ENCODE peak calls at places on chromosomes 13 and 19, in six cellular contexts. D, P, L, U, J and Y are unnamed samples.

GRCh38 chr19:48997972-48998371 is 4.3 kb downstream of the RUVBL2 start:
- DNase-seq in U (peak), P (peak), J (peak), D (no peak), L (peak), Y (peak)

GRCh38 chr13:44331912-44332840 is 41.4 kb upstream of the SERP2 start:
- DNase-seq in U (no peak), P (peak), L (peak), D (no peak), J (peak), Y (no peak)

GRCh38 chr13:20144141-20144850 is 16.6 kb downstream of the GJA3 start:
- DNase-seq in J (no peak), D (no peak), L (no peak), U (no peak), P (no peak), Y (no peak)

GRCh38 chr13:43991773-43992201 is 112.1 kb downstream of the LACC1 start:
- DNase-seq in P (no peak), L (no peak), D (no peak), U (no peak), J (no peak), Y (no peak)

GRCh38 chr13:40026174-40026585 is 370.7 kb downstream of the COG6 start:
- DNase-seq in P (peak), D (peak), J (no peak), U (no peak), L (no peak), Y (no peak)

GRCh38 chr19:57050863-57051262 is 68.9 kb upstream of the USP29 start:
- DNase-seq in L (no peak), D (no peak), U (no peak), J (no peak), P (no peak), Y (no peak)

GRCh38 chr19:56837892-56838679 is 2.4 kb downstream of the PEG3 start:
- DNase-seq in P (peak), L (peak), D (no peak), J (no peak), U (no peak), Y (no peak)

GRCh38 chr13:92407858-92408257 is 818.7 kb upstream of the GPC6 start:
- DNase-seq in D (no peak), U (no peak), L (no peak), P (no peak), J (no peak), Y (no peak)

GRCh38 chr13:113903361-113903760 is 39.5 kb upstream of the GAS6 start:
- DNase-seq in J (peak), P (peak), L (no peak), D (no peak), U (no peak), Y (no peak)

GRCh38 chr13:27408074-27408473 is 16.3 kb upstream of the GTF3A start:
- DNase-seq in J (no peak), D (no peak), U (no peak), P (no peak), L (no peak), Y (no peak)

GRCh38 chr19:19661675-19662251 is 1.7 kb downstream of the ATP13A1 start:
- DNase-seq in J (no peak), U (no peak), L (no peak), D (no peak), P (peak), Y (no peak)

GRCh38 chr19:12042893-12043292 is 7.4 kb upstream of the ZNF433 start:
- DNase-seq in U (no peak), L (no peak), J (no peak), D (no peak), P (no peak), Y (no peak)

GRCh38 chr19:6097911-6098310 is 12.4 kb downstream of the RFX2 start:
- DNase-seq in J (no peak), P (no peak), U (no peak), L (no peak), D (no peak), Y (no peak)

GRCh38 chr13:41487222-41487621 is 29.9 kb downstream of the RGCC start:
- DNase-seq in L (no peak), J (no peak), P (no peak), D (no peak), U (no peak), Y (no peak)